ENCODE peak calls at places on chromosomes 11 and 22, in five cellular contexts. X is K562; T is activated CD8-positive, alpha-beta T cell treated with anti-CD3 and anti-CD28 coated beads for 36 hours; P is AG09309; O is ascending aorta. S is an unnamed sample.

GRCh38 chr22:17953147-17953546 is 71.2 kb downstream of the MICAL3 start:
- DNase-seq in X (no peak), T (no peak), P (no peak), O (no peak), S (no peak)

GRCh38 chr11:119340335-119341221 is at the start of gene C1QTNF5:
- DNase-seq in X (no peak), T (no peak), P (no peak), O (peak), S (peak)

GRCh38 chr11:74453373-74453975 is 13.9 kb downstream of the KCNE3 start:
- DNase-seq in X (peak), T (peak), P (no peak), O (peak), S (peak)

GRCh38 chr11:126109941-126110731 is 47.5 kb upstream of the CDON start:
- DNase-seq in X (no peak), T (peak), P (no peak), O (peak), S (no peak)

GRCh38 chr11:119666463-119667131 is 62.4 kb downstream of the NECTIN1 start:
- DNase-seq in X (peak), T (peak), P (no peak), O (peak), S (peak)

GRCh38 chr11:44865866-44866272 is 84.8 kb downstream of the TP53I11 start:
- DNase-seq in X (no peak), T (no peak), P (no peak), O (no peak), S (no peak)

GRCh38 chr11:61815790-61816735 is 740 bp downstream of the FADS1 start:
- DNase-seq in X (peak), T (peak), P (no peak), O (peak), S (peak)

GRCh38 chr11:112852141-112852853 is 108.9 kb upstream of the NCAM1 start:
- DNase-seq in X (no peak), T (no peak), P (no peak), O (no peak), S (no peak)

GRCh38 chr11:67691149-67691548 is 16.7 kb upstream of the ALDH3B2 start:
- DNase-seq in X (peak), T (no peak), P (no peak), O (no peak), S (no peak)

GRCh38 chr11:128790200-128790599 is 76.9 kb downstream of the KCNJ1 start:
- DNase-seq in X (no peak), T (no peak), P (no peak), O (no peak), S (peak)

GRCh38 chr11:114077482-114078305 is 18.2 kb downstream of the ZBTB16 start:
- DNase-seq in X (no peak), T (peak), P (no peak), O (no peak), S (no peak)

GRCh38 chr22:41092847-41093371 is 517 bp downstream of the EP300 start:
- DNase-seq in X (peak), T (peak), P (no peak), O (peak), S (peak)

GRCh38 chr11:70498171-70498571 is 99.8 kb downstream of the CTTN start:
- DNase-seq in X (no peak), T (no peak), P (no peak), O (no peak), S (no peak)

GRCh38 chr11:8917157-8917820 is 6.3 kb downstream of the AKIP1 start:
- DNase-seq in X (no peak), T (no peak), P (peak), O (peak), S (peak)

GRCh38 chr11:118138839-118139420 is 13.7 kb downstream of the SCN4B start:
- DNase-seq in X (no peak), T (no peak), P (no peak), O (no peak), S (no peak)

GRCh38 chr11:75801362-75802021 is 13.5 kb upstream of the UVRAG start:
- DNase-seq in X (no peak), T (no peak), P (no peak), O (no peak), S (no peak)

GRCh38 chr11:78800756-78801155 is 226.1 kb upstream of the NARS2 start:
- DNase-seq in X (no peak), T (no peak), P (no peak), O (no peak), S (no peak)

GRCh38 chr11:118744001-118744400 is 47.0 kb downstream of the DDX6 start:
- DNase-seq in X (no peak), T (no peak), P (peak), O (no peak), S (no peak)

GRCh38 chr22:42655693-42656092 is 6.5 kb upstream of the CYB5R3 start:
- DNase-seq in X (no peak), T (no peak), P (no peak), O (no peak), S (no peak)

GRCh38 chr11:40606800-40607199 is 852.7 kb downstream of the LRRC4C start:
- DNase-seq in X (no peak), T (no peak), P (no peak), O (no peak), S (no peak)

GRCh38 chr11:34940026-34940677 is 23.7 kb downstream of the PDHX start:
- DNase-seq in X (peak), T (no peak), P (peak), O (no peak), S (no peak)
- TF ChIP-seq CTCF in X (no peak), T (no peak), P (no peak), O (no peak), S (no peak)

GRCh38 chr11:1458340-1459218 is 28.0 kb downstream of the MOB2 start:
- DNase-seq in X (peak), T (peak), P (no peak), O (peak), S (peak)
- TF ChIP-seq CTCF in X (peak), T (peak), P (peak), O (peak), S (no peak)

GRCh38 chr11:100404907-100405306 is 282.2 kb upstream of the ARHGAP42 start:
- DNase-seq in X (no peak), T (no peak), P (no peak), O (no peak), S (no peak)
- TF ChIP-seq CTCF in X (no peak), T (no peak), P (no peak), O (no peak), S (no peak)

GRCh38 chr11:72334651-72335050 is 90.7 kb upstream of the PHOX2A start:
- DNase-seq in X (no peak), T (no peak), P (no peak), O (no peak), S (peak)

GRCh38 chr11:72336163-72336562 is 92.2 kb upstream of the PHOX2A start:
- DNase-seq in X (peak), T (no peak), P (no peak), O (no peak), S (no peak)

GRCh38 chr11:72330131-72330727 is 86.3 kb upstream of the PHOX2A start:
- DNase-seq in X (no peak), T (no peak), P (no peak), O (no peak), S (no peak)

GRCh38 chr11:72331761-72332160 is 87.8 kb upstream of the PHOX2A start:
- DNase-seq in X (no peak), T (no peak), P (no peak), O (no peak), S (no peak)

GRCh38 chr11:72333657-72334056 is 89.7 kb upstream of the PHOX2A start:
- DNase-seq in X (peak), T (peak), P (no peak), O (no peak), S (peak)
- TF ChIP-seq CTCF in X (peak), T (no peak), P (peak), O (no peak), S (no peak)

GRCh38 chr22:39179401-39179827 is 26.9 kb upstream of the CBX7 start:
- DNase-seq in X (peak), T (no peak), P (no peak), O (peak), S (peak)
- TF ChIP-seq CTCF in X (no peak), T (no peak), P (no peak), O (no peak), S (no peak)

GRCh38 chr11:17976651-17977050 is 36.2 kb downstream of the SERGEF start:
- DNase-seq in X (no peak), T (no peak), P (no peak), O (no peak), S (no peak)

GRCh38 chr11:17974246-17974645 is 38.6 kb downstream of the SERGEF start:
- DNase-seq in X (no peak), T (no peak), P (no peak), O (no peak), S (no peak)

GRCh38 chr11:17968206-17968605 is 44.6 kb downstream of the SERGEF start:
- DNase-seq in X (no peak), T (no peak), P (no peak), O (no peak), S (no peak)

GRCh38 chr11:17967661-17968060 is 45.2 kb downstream of the SERGEF start:
- DNase-seq in X (no peak), T (no peak), P (no peak), O (no peak), S (no peak)

GRCh38 chr11:17972987-17973386 is 39.9 kb downstream of the SERGEF start:
- DNase-seq in X (peak), T (peak), P (peak), O (peak), S (peak)
- TF ChIP-seq CTCF in X (peak), T (no peak), P (peak), O (peak), S (peak)

GRCh38 chr11:109865558-109866186 is 227.5 kb upstream of the ZC3H12C start:
- DNase-seq in X (no peak), T (peak), P (no peak), O (no peak), S (no peak)
- TF ChIP-seq CTCF in X (no peak), T (no peak), P (peak), O (no peak), S (no peak)

S was measured in nephron progenitor cell.